ENCODE peak calls at places on chromosomes 7 and 10, in ten cellular contexts. F is nephron progenitor cell; R is retinal pigment epithelial cell; L is progenitor cell of endocrine pancreas; U is astrocyte of the spinal cord; Y is GM12864; C is foreskin fibroblast; I is thoracic aorta; O is natural killer cell treated with Interleukin-12 subunit alpha and Interleukin-12 subunit beta and Interleukin-15 and Interleukin-18, amount 100 ng/mL, for 72 hours; M is ecto neural progenitor cell. S is an unnamed sample.

GRCh38 chr10:117074621-117075020 is 63.4 kb downstream of the VAX1 start:
- DNase-seq in F (no peak), L (no peak), C (no peak), U (no peak), O (no peak), M (no peak), Y (no peak), I (no peak), R (no peak), S (no peak)

GRCh38 chr10:44723654-44724053 is 187.5 kb upstream of the TMEM72 start:
- DNase-seq in M (no peak), R (peak), O (no peak), L (no peak), U (peak), I (peak), C (peak), Y (no peak), F (no peak), S (peak)

GRCh38 chr7:80014507-80014906 is 120.1 kb upstream of the GNAI1 start:
- DNase-seq in L (no peak), Y (no peak), I (no peak), O (no peak), C (peak), F (no peak), R (peak), M (no peak), U (peak), S (peak)

GRCh38 chr10:132540456-132540855 is 2.9 kb downstream of the INPP5A start:
- DNase-seq in F (no peak), R (no peak), O (no peak), M (no peak), L (no peak), U (peak), Y (no peak), I (no peak), C (peak), S (peak)

GRCh38 chr10:52318136-52318810 is 4.2 kb downstream of the DKK1 start:
- DNase-seq in Y (no peak), O (no peak), C (peak), R (no peak), L (no peak), I (no peak), M (no peak), F (no peak), U (peak), S (peak)

GRCh38 chr7:96388620-96389383 is 66.9 kb upstream of the SLC25A13 start:
- DNase-seq in R (peak), M (no peak), L (no peak), U (peak), I (no peak), O (no peak), F (no peak), C (peak), Y (no peak), S (peak)

GRCh38 chr7:99379043-99379577 is 4.6 kb downstream of the ARPC1B start:
- DNase-seq in L (no peak), F (no peak), I (peak), R (peak), O (peak), C (peak), Y (peak), M (no peak), U (peak), S (peak)

GRCh38 chr10:17029581-17030271 is 99.9 kb downstream of the CUBN start:
- DNase-seq in I (peak), L (no peak), U (peak), M (no peak), C (peak), R (no peak), F (no peak), Y (no peak), O (peak), S (peak)

GRCh38 chr7:28984631-28985030 is 26.5 kb upstream of the TRIL start:
- DNase-seq in F (no peak), C (peak), Y (no peak), M (no peak), U (peak), I (no peak), R (peak), L (no peak), O (no peak), S (peak)

GRCh38 chr10:133159950-133160812 is at the start of gene KNDC1:
- DNase-seq in R (no peak), C (peak), U (no peak), O (no peak), I (no peak), L (no peak), Y (no peak), M (peak), F (peak), S (peak)

GRCh38 chr7:81013036-81013435 is 94.2 kb upstream of the SEMA3C start:
- DNase-seq in U (peak), F (no peak), R (peak), C (peak), L (no peak), I (no peak), M (no peak), O (no peak), Y (no peak), S (peak)

GRCh38 chr10:30434273-30435067 is 486 bp downstream of the MAP3K8 start:
- DNase-seq in M (peak), R (no peak), O (peak), I (peak), Y (peak), U (peak), L (peak), F (peak), C (peak), S (peak)

GRCh38 chr10:89278034-89278535 is 23.8 kb upstream of the IFIT2 start:
- DNase-seq in Y (no peak), R (peak), F (no peak), M (no peak), U (peak), L (no peak), O (no peak), I (peak), C (peak), S (peak)

GRCh38 chr7:117993377-117994003 is 120.2 kb upstream of the CTTNBP2 start:
- DNase-seq in R (no peak), M (peak), O (no peak), C (no peak), Y (no peak), I (no peak), F (peak), U (peak), L (peak), S (peak)

GRCh38 chr10:67602268-67602950 is 93.6 kb downstream of the CTNNA3 start:
- DNase-seq in C (peak), R (peak), Y (no peak), O (no peak), L (no peak), F (no peak), M (no peak), I (no peak), U (peak), S (peak)

GRCh38 chr7:25187932-25188331 is 40.4 kb downstream of the NPVF start:
- DNase-seq in L (no peak), Y (no peak), U (no peak), I (no peak), F (no peak), M (no peak), C (no peak), O (no peak), R (no peak), S (no peak)

GRCh38 chr7:102279537-102280400 is 6.9 kb upstream of the SH2B2 start:
- DNase-seq in I (no peak), C (no peak), L (peak), F (peak), R (no peak), U (peak), O (no peak), M (peak), Y (no peak), S (peak)

S was measured in fibroblast of lung.